ENCODE peak calls at places on chromosomes 7 and 10, in eight cellular contexts. P is NCI-H1092; L is HT1080; Q is activated CD4-positive, alpha-beta T cell treated with anti-CD3 and anti-CD28 coated beads, Interleukin-2, amount 10 ng/mL, durations not matched to agents 7 days and 5 days; A is activated CD8-positive, alpha-beta memory T cell treated with anti-CD3 and anti-CD28 coated beads, Interleukin-2, amount 50 U/mL, for 48 hours; N is ascending aorta; D is Daoy; Z is astrocyte of the spinal cord. I is an unnamed sample.

GRCh38 chr10:71547841-71548493 is 151.2 kb downstream of the CDH23 start:
- DNase-seq in P (no peak), L (no peak), Q (no peak), A (no peak), N (peak; percentile 12), D (peak; percentile 21), Z (peak; percentile 81), I (no peak)

GRCh38 chr10:19014034-19014433 is 34.6 kb upstream of the MALRD1 start:
- DNase-seq in P (no peak), L (peak; percentile 43), Q (no peak), A (no peak), N (no peak), D (peak; percentile 18), Z (peak; percentile 27), I (no peak)

GRCh38 chr10:69073025-69073424 is 14.9 kb upstream of the SRGN start:
- DNase-seq in P (no peak), L (no peak), Q (no peak), A (no peak), N (no peak), D (no peak), Z (no peak), I (peak; percentile 66)

GRCh38 chr10:124166431-124167125 is 73.2 kb upstream of the CHST15 start:
- DNase-seq in P (no peak), L (no peak), Q (no peak), A (peak; percentile 26), N (peak; percentile 4), D (no peak), Z (no peak), I (no peak)

GRCh38 chr10:104485632-104486031 is 132.0 kb downstream of the CFAP58 start:
- DNase-seq in P (no peak), L (no peak), Q (no peak), A (no peak), N (no peak), D (no peak), Z (no peak), I (no peak)

GRCh38 chr10:102283488-102283887 is 38.2 kb downstream of the GBF1 start:
- DNase-seq in P (no peak), L (no peak), Q (no peak), A (no peak), N (no peak), D (no peak), Z (no peak), I (no peak)

GRCh38 chr7:137038706-137039105 is 170.3 kb downstream of the CHRM2 start:
- DNase-seq in P (no peak), L (no peak), Q (no peak), A (no peak), N (no peak), D (no peak), Z (no peak), I (no peak)

GRCh38 chr7:81161459-81162075 is 242.7 kb upstream of the SEMA3C start:
- DNase-seq in P (no peak), L (peak; percentile 80), Q (no peak), A (no peak), N (no peak), D (peak; percentile 87), Z (peak; percentile 94), I (no peak)

GRCh38 chr7:96833701-96834453 is 124.2 kb upstream of the SEM1 start:
- DNase-seq in P (no peak), L (peak; percentile 29), Q (no peak), A (no peak), N (no peak), D (no peak), Z (peak; percentile 41), I (no peak)

GRCh38 chr10:21048086-21048485 is 151.0 kb upstream of the NEBL start:
- DNase-seq in P (no peak), L (no peak), Q (no peak), A (no peak), N (no peak), D (no peak), Z (peak; percentile 6), I (no peak)

GRCh38 chr10:94439275-94439861 is 37.0 kb downstream of the TBC1D12 start:
- DNase-seq in P (no peak), L (peak; percentile 51), Q (no peak), A (no peak), N (no peak), D (peak; percentile 21), Z (peak; percentile 7), I (peak; percentile 12)

GRCh38 chr10:32402499-32402898 is 43.4 kb upstream of the CCDC7 start:
- DNase-seq in P (no peak), L (no peak), Q (no peak), A (no peak), N (no peak), D (no peak), Z (no peak), I (no peak)

GRCh38 chr10:29658984-29659769 is 24.4 kb upstream of the SVIL start:
- DNase-seq in P (no peak), L (peak; percentile 100), Q (peak; percentile 65), A (peak; percentile 64), N (peak; percentile 51), D (peak; percentile 97), Z (peak; percentile 100), I (peak; percentile 84)

GRCh38 chr7:1247527-1248041 is 14.9 kb downstream of the UNCX start:
- DNase-seq in P (peak; percentile 53), L (no peak), Q (no peak), A (no peak), N (no peak), D (peak; percentile 63), Z (no peak), I (no peak)

GRCh38 chr7:7761340-7761973 is 43.0 kb upstream of the RPA3 start:
- DNase-seq in P (peak; percentile 58), L (peak; percentile 62), Q (no peak), A (no peak), N (no peak), D (no peak), Z (peak; percentile 78), I (peak; percentile 44)

GRCh38 chr10:36236341-36236740 is 594.2 kb upstream of the FZD8 start:
- DNase-seq in P (no peak), L (no peak), Q (no peak), A (no peak), N (no peak), D (no peak), Z (no peak), I (no peak)

GRCh38 chr7:141295367-141295895 is 221.6 kb downstream of the TMEM178B start:
- DNase-seq in P (no peak), L (no peak), Q (no peak), A (no peak), N (no peak), D (no peak), Z (no peak), I (no peak)

GRCh38 chr7:155422151-155422550 is 35.8 kb upstream of the EN2 start:
- DNase-seq in P (no peak), L (no peak), Q (no peak), A (no peak), N (no peak), D (no peak), Z (no peak), I (no peak)

GRCh38 chr10:72315611-72316385 is 38.9 kb downstream of the DNAJB12 start:
- DNase-seq in P (no peak), L (peak; percentile 53), Q (no peak), A (no peak), N (no peak), D (no peak), Z (peak; percentile 64), I (no peak)

GRCh38 chr10:103602028-103602851 is 108.7 kb downstream of the NEURL1 start:
- DNase-seq in P (no peak), L (no peak), Q (no peak), A (no peak), N (no peak), D (no peak), Z (no peak), I (no peak)

GRCh38 chr7:151754142-151754590 is 122.7 kb downstream of the PRKAG2 start:
- DNase-seq in P (no peak), L (peak; percentile 99), Q (no peak), A (no peak), N (peak; percentile 64), D (peak; percentile 99), Z (peak; percentile 97), I (peak; percentile 57)

GRCh38 chr7:32761451-32762320 is 129.9 kb downstream of the KBTBD2 start:
- DNase-seq in P (no peak), L (no peak), Q (no peak), A (no peak), N (no peak), D (no peak), Z (no peak), I (no peak)

GRCh38 chr10:21363753-21364104 is 161.8 kb downstream of the SKIDA1 start:
- DNase-seq in P (no peak), L (no peak), Q (no peak), A (no peak), N (no peak), D (no peak), Z (no peak), I (no peak)

GRCh38 chr7:25804154-25804553 is 347.8 kb upstream of the NFE2L3 start:
- DNase-seq in P (no peak), L (no peak), Q (no peak), A (no peak), N (no peak), D (no peak), Z (no peak), I (no peak)

GRCh38 chr10:86333813-86334514 is 32.6 kb downstream of the GRID1 start:
- DNase-seq in P (peak; percentile 80), L (no peak), Q (no peak), A (no peak), N (no peak), D (no peak), Z (no peak), I (no peak)

GRCh38 chr7:138091073-138091472 is 14.8 kb downstream of the AKR1D1 start:
- DNase-seq in P (no peak), L (peak; percentile 34), Q (no peak), A (no peak), N (no peak), D (peak; percentile 19), Z (no peak), I (peak; percentile 24)

GRCh38 chr10:70542565-70542938 is 60.0 kb downstream of the PRF1 start:
- DNase-seq in P (no peak), L (no peak), Q (no peak), A (no peak), N (no peak), D (no peak), Z (no peak), I (no peak)

GRCh38 chr10:52280051-52280450 is 34.0 kb upstream of the DKK1 start:
- DNase-seq in P (no peak), L (no peak), Q (no peak), A (no peak), N (no peak), D (no peak), Z (no peak), I (no peak)

GRCh38 chr10:78028438-78029293 is 649 bp downstream of the POLR3A start:
- DNase-seq in P (no peak), L (no peak), Q (peak; percentile 52), A (peak; percentile 62), N (no peak), D (no peak), Z (peak; percentile 61), I (no peak)

GRCh38 chr10:34875061-34875460 is 60.0 kb upstream of the PARD3 start:
- DNase-seq in P (no peak), L (no peak), Q (no peak), A (no peak), N (no peak), D (no peak), Z (no peak), I (no peak)

GRCh38 chr10:10677479-10677878 is 340.2 kb upstream of the CELF2 start:
- DNase-seq in P (no peak), L (peak; percentile 24), Q (peak; percentile 53), A (peak; percentile 52), N (no peak), D (peak; percentile 11), Z (peak; percentile 74), I (peak; percentile 39)

GRCh38 chr10:131102147-131102546 is 209.4 kb downstream of the TCERG1L start:
- DNase-seq in P (no peak), L (no peak), Q (no peak), A (no peak), N (no peak), D (no peak), Z (no peak), I (no peak)